ENCODE peak calls at places on chromosomes 11 and 22, in six cellular contexts. B is K562, Z is stomach, R is GM12878, E is thoracic aorta, U is choroid plexus epithelial cell. N is an unnamed sample.

GRCh38 chr11:1437500-1437899 is 47.8 kb downstream of the BRSK2 start:
- DNase-seq in B (peak; percentile 71), U (peak; percentile 59), Z (peak; percentile 83), E (no peak), R (no peak), N (no peak)

GRCh38 chr11:68309621-68310185 is 2.7 kb upstream of the LRP5 start:
- DNase-seq in U (no peak), Z (no peak), R (no peak), B (no peak), E (no peak), N (no peak)

GRCh38 chr11:61891331-61892084 is at the start of gene FADS3:
- DNase-seq in E (peak; percentile 33), R (no peak), Z (peak; percentile 91), B (peak; percentile 98), U (peak; percentile 65), N (no peak)

GRCh38 chr22:40951795-40952602 is 821 bp downstream of the RBX1 start:
- DNase-seq in Z (no peak), R (peak; percentile 33), B (no peak), E (no peak), U (no peak), N (no peak)

GRCh38 chr11:64379817-64380709 is 21.1 kb downstream of the RPS6KA4 start:
- DNase-seq in B (no peak), E (no peak), R (no peak), Z (no peak), U (no peak), N (no peak)

GRCh38 chr22:47356433-47357011 is 594.1 kb downstream of the TBC1D22A start:
- DNase-seq in Z (peak; percentile 15), E (no peak), U (no peak), R (no peak), B (no peak), N (no peak)

GRCh38 chr11:94775576-94776327 is 7.6 kb downstream of the AMOTL1 start:
- DNase-seq in Z (no peak), U (no peak), B (no peak), R (no peak), E (no peak), N (no peak)

GRCh38 chr22:49016909-49017768 is 810.5 kb downstream of the BRD1 start:
- DNase-seq in U (no peak), R (no peak), B (no peak), Z (peak; percentile 20), E (no peak), N (no peak)

GRCh38 chr11:61333638-61334433 is 808 bp downstream of the TKFC start:
- DNase-seq in R (no peak), B (no peak), Z (no peak), U (no peak), E (no peak), N (no peak)

GRCh38 chr22:46891382-46891951 is 129.0 kb downstream of the TBC1D22A start:
- DNase-seq in U (no peak), B (no peak), E (no peak), Z (no peak), R (no peak), N (no peak)

GRCh38 chr11:33696411-33696810 is 4.2 kb downstream of the C11orf91 start:
- DNase-seq in B (no peak), Z (peak; percentile 47), R (no peak), U (no peak), E (no peak), N (no peak)

GRCh38 chr11:27383645-27384044 is 20.6 kb upstream of the CCDC34 start:
- DNase-seq in R (no peak), E (no peak), Z (no peak), B (no peak), U (no peak), N (no peak)

GRCh38 chr11:130155106-130155505 is 4.5 kb upstream of the ST14 start:
- DNase-seq in B (no peak), Z (no peak), U (no peak), R (no peak), E (no peak), N (no peak)

GRCh38 chr11:13009921-13010736 is 1.0 kb downstream of the RASSF10 start:
- DNase-seq in B (no peak), R (no peak), Z (peak; percentile 54), U (peak; percentile 21), E (no peak), N (no peak)

GRCh38 chr11:8711895-8712442 is 29.4 kb downstream of the RPL27A start:
- DNase-seq in Z (no peak), E (no peak), U (no peak), R (no peak), B (no peak), N (no peak)

GRCh38 chr11:73372371-73372993 is 3.7 kb upstream of the RELT start:
- DNase-seq in E (no peak), R (no peak), U (peak; percentile 36), B (no peak), Z (no peak), N (no peak)

GRCh38 chr22:30425616-30426394 is at the start of gene MTFP1:
- DNase-seq in B (peak; percentile 65), R (no peak), E (no peak), U (peak; percentile 72), Z (peak; percentile 66), N (no peak)

GRCh38 chr22:31094741-31095140 is 12.6 kb downstream of the SELENOM start:
- DNase-seq in Z (no peak), E (no peak), B (no peak), U (no peak), R (no peak), N (no peak)

GRCh38 chr22:38077595-38077994 is 6.4 kb downstream of the SLC16A8 start:
- DNase-seq in Z (no peak), E (no peak), U (no peak), R (no peak), B (no peak), N (no peak)

GRCh38 chr11:69460540-69461257 is 20.8 kb upstream of the LINC01488 start:
- DNase-seq in R (no peak), Z (no peak), B (no peak), E (no peak), U (peak; percentile 24), N (no peak)

GRCh38 chr22:37747715-37748100 is 50.9 kb downstream of the TRIOBP start:
- DNase-seq in R (no peak), B (no peak), U (peak; percentile 14), E (no peak), Z (no peak), N (no peak)

GRCh38 chr11:124879229-124879998 is 14.2 kb downstream of the ROBO3 start:
- DNase-seq in R (no peak), U (no peak), B (no peak), E (no peak), Z (no peak), N (no peak)

GRCh38 chr11:73156114-73156513 is 14.0 kb upstream of the FCHSD2 start:
- DNase-seq in U (no peak), B (no peak), R (no peak), Z (no peak), E (no peak), N (no peak)

GRCh38 chr11:12160680-12161079 is 50.3 kb downstream of the MICAL2 start:
- DNase-seq in Z (no peak), E (no peak), U (no peak), B (no peak), R (no peak), N (no peak)

DNA sequence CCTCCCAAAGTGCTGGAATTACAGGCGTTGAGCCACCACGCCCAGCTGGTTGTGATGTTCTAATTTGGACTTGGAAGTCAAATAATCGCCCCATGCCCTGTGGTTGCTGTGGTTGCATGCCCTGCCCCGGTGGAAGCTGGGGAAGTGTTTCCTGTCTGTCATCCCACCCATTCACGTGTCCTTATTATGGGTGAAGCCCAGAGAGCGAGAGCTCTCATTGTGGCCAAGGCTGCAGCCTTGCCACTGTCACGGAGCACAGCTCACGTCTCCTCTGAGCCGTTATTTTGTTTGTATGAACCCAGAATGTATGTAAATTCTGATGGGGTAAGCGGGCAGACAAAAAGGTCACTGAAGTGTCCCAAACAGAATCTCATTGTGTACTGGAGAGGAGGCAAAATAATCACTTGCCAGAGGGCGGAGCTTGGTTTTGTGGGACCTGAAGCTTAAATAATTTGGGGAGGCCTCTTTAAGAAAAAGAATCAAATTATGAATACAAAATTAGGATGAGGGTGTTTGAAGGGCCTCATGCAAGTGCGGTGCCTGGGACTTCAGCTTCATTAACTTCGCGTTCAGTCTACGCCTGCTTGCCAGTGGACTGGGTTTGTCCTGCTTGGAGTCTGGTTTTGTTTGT is 25.8 kb upstream of the TREH start:
- DNase-seq in Z (no peak), B (no peak), R (no peak), U (no peak), E (no peak), N (no peak)
- H3K4me3 ChIP-seq in Z (no peak overlapping the region), B (no peak overlapping the region), R (no peak overlapping the region), U (no peak overlapping the region), E (no peak overlapping the region), N (no peak overlapping the region)

DNA sequence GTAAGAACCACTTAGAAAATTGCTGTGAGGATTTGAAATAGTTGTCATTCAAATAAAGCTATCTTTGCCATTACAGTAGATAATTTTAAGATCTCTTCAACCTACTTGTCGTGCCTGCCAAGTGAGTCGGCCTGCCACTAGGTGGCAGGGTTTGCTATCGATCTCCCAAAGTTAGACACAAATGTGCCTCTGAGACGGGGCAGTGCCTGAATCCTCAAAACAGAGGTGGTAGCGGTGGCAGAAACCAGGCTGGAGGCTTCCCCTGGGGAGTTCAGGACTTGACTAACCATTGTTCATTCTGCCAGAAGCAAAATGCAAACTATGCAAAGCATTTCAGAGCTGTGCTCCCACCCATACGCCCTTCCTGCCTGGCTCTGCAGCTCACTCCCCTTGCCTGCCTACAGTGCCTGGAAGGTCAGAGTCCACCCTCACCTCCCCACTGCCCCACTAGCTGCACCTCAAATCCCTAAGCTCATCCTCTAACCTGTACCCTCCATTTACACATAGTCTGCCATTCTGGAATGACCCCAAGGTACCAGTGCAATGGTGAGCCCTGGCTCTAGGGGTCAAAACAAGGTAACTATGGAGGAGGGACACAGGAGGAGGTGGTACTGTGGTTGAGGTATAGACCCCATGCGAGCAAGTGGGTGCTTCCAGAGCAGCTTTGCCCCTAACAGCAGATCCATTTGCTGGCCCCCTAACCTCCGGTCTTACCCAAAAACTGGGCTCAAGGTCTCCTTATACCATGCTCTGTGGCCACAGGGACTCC is 82.1 kb downstream of the C11orf58 start:
- DNase-seq in R (peak; percentile 42), U (peak; percentile 80), B (peak; percentile 70), E (peak; percentile 21), Z (peak; percentile 81), N (peak; percentile 5)
- TF ChIP-seq CTCF in R (peak; percentile 92), U (peak; percentile 93), B (peak; percentile 87), E (peak; percentile 82), Z (peak; percentile 82), N (peak; percentile 97)

GRCh38 chr11:87778341-87778740 is 396.9 kb downstream of the RAB38 start:
- DNase-seq in E (no peak), U (no peak), R (no peak), Z (no peak), B (no peak), N (no peak)
- H3K4me3 ChIP-seq in E (no peak overlapping the region), U (no peak overlapping the region), R (no peak overlapping the region), Z (no peak overlapping the region), B (no peak overlapping the region), N (no peak overlapping the region)

GRCh38 chr11:127013550-127013949 is 13.0 kb upstream of the KIRREL3 start:
- DNase-seq in E (no peak), R (no peak), B (no peak), Z (no peak), U (no peak), N (no peak)

GRCh38 chr11:127018683-127019279 is 18.2 kb upstream of the KIRREL3 start:
- DNase-seq in B (no peak), R (no peak), U (no peak), Z (no peak), E (no peak), N (no peak)

DNA sequence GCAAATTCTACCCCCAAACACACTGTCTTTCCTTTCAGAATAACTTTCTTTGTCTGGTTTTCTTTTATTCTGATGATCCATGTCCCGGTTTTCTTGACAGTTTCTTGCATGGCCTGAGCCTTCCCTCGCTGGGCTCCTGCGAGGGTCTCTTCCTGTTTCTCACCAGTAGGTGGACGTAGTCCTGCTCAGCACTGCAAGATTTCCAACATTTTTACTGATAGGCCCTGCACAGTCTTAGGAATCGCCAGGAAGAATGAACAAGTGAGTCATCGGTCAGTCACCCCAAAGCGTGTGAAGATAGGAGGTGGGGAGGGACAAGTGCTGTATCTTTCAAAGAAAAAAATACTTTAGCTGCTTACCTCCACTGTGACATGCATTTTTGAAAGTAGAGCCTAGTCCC is 16.9 kb upstream of the KIRREL3 start:
- DNase-seq in R (no peak), U (no peak), B (peak; percentile 14), E (no peak), Z (no peak), N (peak; percentile 53)
- TF ChIP-seq CTCF in R (no peak), U (no peak), B (peak; percentile 18), E (no peak), Z (no peak), N (peak; percentile 55)

N was measured in HFF-Myc.